ENCODE peak calls at places on chromosomes 16 and 17, in five cellular contexts. P, T, R, K and B are unnamed samples.

GRCh38 chr17:64750891-64751677 is 89.0 kb upstream of the SMURF2 start:
- DNase-seq in R (no peak), P (no peak), K (no peak), T (no peak), B (no peak)

GRCh38 chr17:74566132-74566753 is 1.1 kb downstream of the CD300H start:
- DNase-seq in T (peak; percentile 5), R (peak; percentile 65), K (no peak), P (no peak), B (no peak)

GRCh38 chr16:84310642-84311041 is 16.0 kb downstream of the WFDC1 start:
- DNase-seq in R (no peak), K (no peak), T (no peak), P (no peak), B (no peak)

GRCh38 chr16:30585400-30586191 is at the start of gene ZNF785:
- DNase-seq in P (peak; percentile 84), R (peak; percentile 100), K (peak; percentile 99), T (peak; percentile 100), B (peak; percentile 87)

GRCh38 chr16:65176603-65177002 is 54.7 kb upstream of the CDH11 start:
- DNase-seq in P (no peak), T (peak; percentile 73), R (no peak), K (peak; percentile 48), B (no peak)

GRCh38 chr16:46746821-46747776 is 1.0 kb downstream of the MYLK3 start:
- DNase-seq in P (no peak), K (no peak), R (no peak), T (no peak), B (no peak)

GRCh38 chr17:63639125-63639524 is 16.9 kb downstream of the MAP3K3 start:
- DNase-seq in P (no peak), T (no peak), R (no peak), K (no peak), B (no peak)

GRCh38 chr17:45650601-45651000 is 133.5 kb upstream of the CRHR1 start:
- DNase-seq in P (no peak), K (no peak), R (no peak), T (no peak), B (no peak)

GRCh38 chr16:23132921-23133532 is 16.2 kb downstream of the USP31 start:
- DNase-seq in T (peak; percentile 57), P (no peak), K (no peak), R (no peak), B (no peak)

GRCh38 chr17:20189322-20189721 is 180.2 kb downstream of the SPECC1 start:
- DNase-seq in T (peak; percentile 57), K (no peak), R (no peak), P (no peak), B (no peak)

GRCh38 chr17:57370051-57370581 is 113.8 kb downstream of the MSI2 start:
- DNase-seq in R (no peak), T (peak; percentile 81), K (peak; percentile 41), P (no peak), B (no peak)

GRCh38 chr16:56591377-56592060 is 2.2 kb downstream of the MT3 start:
- DNase-seq in R (no peak), P (no peak), K (no peak), T (no peak), B (no peak)

GRCh38 chr16:13426279-13426678 is 493.7 kb upstream of the ERCC4 start:
- DNase-seq in K (no peak), P (no peak), T (no peak), R (peak; percentile 16), B (no peak)

GRCh38 chr17:17959520-17960361 is 12.5 kb downstream of the TOM1L2 start:
- DNase-seq in P (no peak), R (no peak), K (no peak), T (peak; percentile 55), B (no peak)

GRCh38 chr16:49862694-49863093 is 6.8 kb upstream of the ZNF423 start:
- DNase-seq in R (no peak), T (no peak), P (no peak), K (no peak), B (no peak)

GRCh38 chr17:50350733-50351132 is 4.8 kb downstream of the XYLT2 start:
- DNase-seq in T (no peak), P (no peak), K (no peak), R (no peak), B (no peak)

GRCh38 chr17:6427284-6427781 is 7.6 kb downstream of the AIPL1 start:
- DNase-seq in T (peak; percentile 16), P (no peak), R (no peak), K (peak; percentile 11), B (no peak)

GRCh38 chr17:5118219-5118618 is 2.4 kb downstream of the USP6 start:
- DNase-seq in T (no peak), R (no peak), P (no peak), K (no peak), B (no peak)

GRCh38 chr16:46884513-46885293 is 541 bp downstream of the GPT2 start:
- DNase-seq in R (no peak), T (peak; percentile 28), K (no peak), P (no peak), B (no peak)

GRCh38 chr17:46863383-46864121 is 12.2 kb downstream of the WNT9B start:
- DNase-seq in R (no peak), T (no peak), K (no peak), P (no peak), B (no peak)